ENCODE peak calls at places on chromosomes 12 and 14, in four cellular contexts. Q, J, T and F are unnamed samples.

GRCh38 chr12:128797119-128798118 is 26.3 kb downstream of the SLC15A4 start:
- DNase-seq in J (no peak), Q (peak), T (no peak), F (peak)

GRCh38 chr14:63248211-63248610 is 44.0 kb downstream of the RHOJ start:
- DNase-seq in J (no peak), T (no peak), Q (peak), F (peak)

GRCh38 chr12:121892673-121893561 is 4.3 kb downstream of the PSMD9 start:
- DNase-seq in Q (no peak), T (no peak), J (no peak), F (no peak)

GRCh38 chr12:26610774-26611173 is 222.2 kb downstream of the ITPR2 start:
- DNase-seq in Q (no peak), T (no peak), J (no peak), F (no peak)

GRCh38 chr12:102659200-102659911 is 179.0 kb upstream of the IGF1 start:
- DNase-seq in Q (no peak), J (no peak), T (no peak), F (no peak)

GRCh38 chr14:69695664-69696527 is 71.0 kb upstream of the SRSF5 start:
- DNase-seq in J (no peak), Q (peak), T (no peak), F (no peak)

GRCh38 chr12:49507139-49507538 is 31.7 kb upstream of the KCNH3 start:
- DNase-seq in T (no peak), Q (peak), J (no peak), F (peak)

GRCh38 chr12:94329366-94329765 is 130.3 kb downstream of the CEP83 start:
- DNase-seq in T (no peak), Q (no peak), J (no peak), F (no peak)

GRCh38 chr14:72243894-72244293 is 311.7 kb downstream of the RGS6 start:
- DNase-seq in J (no peak), T (no peak), Q (no peak), F (no peak)

GRCh38 chr12:107571492-107571891 is 114.1 kb upstream of the PWP1 start:
- DNase-seq in Q (no peak), J (no peak), T (no peak), F (no peak)

GRCh38 chr12:47102845-47103666 is 23.3 kb upstream of the AMIGO2 start:
- DNase-seq in Q (no peak), J (no peak), T (no peak), F (peak)

GRCh38 chr14:45976001-45976400 is 675.6 kb downstream of the RPL10L start:
- DNase-seq in J (no peak), Q (no peak), T (no peak), F (no peak)
- TF ChIP-seq CTCF in J (no peak), Q (no peak), T (no peak), F (no peak)

DNA sequence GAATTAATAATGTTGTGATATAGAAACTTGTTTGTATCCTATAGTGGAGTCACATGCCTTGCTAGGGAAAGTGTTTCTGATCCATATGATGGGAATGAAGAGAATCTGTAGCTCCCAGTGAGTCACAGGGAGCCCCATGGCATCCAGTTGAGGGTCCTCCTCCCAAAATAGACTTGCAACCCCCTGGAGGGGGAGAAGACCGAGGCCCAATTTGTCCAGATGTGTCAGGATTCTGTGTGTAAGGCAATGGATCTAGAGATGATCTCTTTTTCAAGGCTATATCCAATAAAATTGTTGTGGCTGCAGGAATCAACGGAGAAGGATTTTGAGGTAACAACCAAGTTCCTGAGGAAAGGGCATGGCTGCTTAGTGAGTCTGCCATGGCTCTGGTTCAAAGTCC is 121.8 kb downstream of the BCL11B start:
- DNase-seq in Q (no peak), J (no peak), T (no peak), F (no peak)
- TF ChIP-seq CTCF in Q (no peak), J (no peak), T (no peak), F (no peak)

GRCh38 chr14:102486513-102487203 is 22.9 kb downstream of the ANKRD9 start:
- DNase-seq in Q (no peak), J (no peak), T (no peak), F (no peak)
- TF ChIP-seq CTCF in Q (no peak), J (no peak), T (no peak), F (no peak)

GRCh38 chr14:104747876-104748275 is 5.1 kb upstream of the SIVA1 start:
- DNase-seq in Q (no peak), T (no peak), J (no peak), F (no peak)

GRCh38 chr14:104750658-104751057 is 2.3 kb upstream of the SIVA1 start:
- DNase-seq in T (no peak), Q (no peak), J (no peak), F (no peak)

GRCh38 chr14:104746951-104747481 is 5.9 kb upstream of the SIVA1 start:
- DNase-seq in Q (no peak), J (no peak), T (no peak), F (no peak)

GRCh38 chr14:104749958-104750529 is 2.9 kb upstream of the SIVA1 start:
- DNase-seq in Q (no peak), J (no peak), T (no peak), F (no peak)

GRCh38 chr14:104749111-104749649 is 3.8 kb upstream of the SIVA1 start:
- DNase-seq in T (no peak), Q (peak), J (no peak), F (no peak)
- TF ChIP-seq CTCF in T (no peak), Q (no peak), J (no peak), F (no peak)

GRCh38 chr14:38137005-38137404 is 70.7 kb upstream of the SSTR1 start:
- DNase-seq in Q (peak), J (no peak), T (no peak), F (no peak)

GRCh38 chr14:38138581-38139138 is 69.0 kb upstream of the SSTR1 start:
- DNase-seq in T (no peak), J (no peak), Q (no peak), F (no peak)

GRCh38 chr14:38135096-38135495 is 72.6 kb upstream of the SSTR1 start:
- DNase-seq in T (no peak), J (no peak), Q (no peak), F (no peak)

GRCh38 chr14:38129705-38130104 is 78.0 kb upstream of the SSTR1 start:
- DNase-seq in Q (no peak), J (no peak), T (no peak), F (no peak)

GRCh38 chr14:38134631-38135030 is 73.1 kb upstream of the SSTR1 start:
- DNase-seq in T (no peak), Q (no peak), J (no peak), F (no peak)
- TF ChIP-seq CTCF in T (no peak), Q (no peak), J (no peak), F (no peak)

GRCh38 chr12:13941258-13942249 is 39.8 kb downstream of the GRIN2B start:
- DNase-seq in J (peak), T (no peak), Q (peak), F (no peak)
- TF ChIP-seq CTCF in J (peak), T (peak), Q (no peak), F (no peak)